ENCODE peak calls at places on chromosomes 4 and X, in six cellular contexts. S is cardiac fibroblast, W is fibroblast of lung, K is glutamatergic neuron, V is suprapubic skin, B is coronary artery. Y is an unnamed sample.

GRCh38 chrX:154462396-154462795 is 4.3 kb downstream of the PLXNA3 start:
- DNase-seq in S (no peak), W (no peak), K (no peak), V (no peak), B (no peak), Y (no peak)

GRCh38 chr4:1582227-1582626 is 101.9 kb downstream of the FAM53A start:
- DNase-seq in S (no peak), W (no peak), K (no peak), V (peak; percentile 74), B (no peak), Y (no peak)

GRCh38 chrX:44343412-44343942 is at the start of gene EFHC2:
- DNase-seq in S (no peak), W (peak; percentile 21), K (peak; percentile 15), V (no peak), B (peak; percentile 73), Y (peak; percentile 7)

GRCh38 chrX:81174286-81174685 is 27.4 kb downstream of the HMGN5 start:
- DNase-seq in S (peak; percentile 62), W (peak; percentile 6), K (no peak), V (no peak), B (no peak), Y (peak; percentile 17)

GRCh38 chr4:126018274-126018673 is 703.5 kb downstream of the FAT4 start:
- DNase-seq in S (no peak), W (no peak), K (no peak), V (no peak), B (no peak), Y (no peak)

GRCh38 chr4:185966549-185966948 is 102.4 kb upstream of the TLR3 start:
- DNase-seq in S (no peak), W (no peak), K (no peak), V (no peak), B (no peak), Y (no peak)

GRCh38 chr4:102524691-102525090 is 23.5 kb downstream of the NFKB1 start:
- DNase-seq in S (no peak), W (no peak), K (no peak), V (no peak), B (no peak), Y (no peak)

GRCh38 chr4:20311863-20312262 is 60.2 kb downstream of the SLIT2 start:
- DNase-seq in S (no peak), W (peak; percentile 59), K (no peak), V (no peak), B (no peak), Y (peak; percentile 28)

GRCh38 chrX:285076-285677 is 4.0 kb downstream of the PLCXD1 start:
- DNase-seq in S (no peak), W (no peak), K (no peak), V (no peak), B (no peak), Y (no peak)

GRCh38 chr4:127509155-127509554 is 123.6 kb upstream of the INTU start:
- DNase-seq in S (peak; percentile 27), W (peak; percentile 41), K (no peak), V (no peak), B (no peak), Y (no peak)

GRCh38 chr4:2261110-2261852 is 628 bp downstream of the MXD4 start:
- DNase-seq in S (peak; percentile 47), W (peak; percentile 33), K (peak; percentile 68), V (peak; percentile 78), B (peak; percentile 77), Y (peak; percentile 61)

GRCh38 chr4:92387459-92388069 is 83.8 kb downstream of the GRID2 start:
- DNase-seq in S (peak; percentile 66), W (peak; percentile 46), K (no peak), V (no peak), B (no peak), Y (peak; percentile 31)

GRCh38 chr4:185096032-185096653 is 46.9 kb upstream of the SLC25A4 start:
- DNase-seq in S (peak; percentile 66), W (peak; percentile 21), K (no peak), V (no peak), B (no peak), Y (peak; percentile 63)

GRCh38 chrX:38000706-38001105 is 5.6 kb upstream of the SYTL5 start:
- DNase-seq in S (no peak), W (no peak), K (no peak), V (no peak), B (no peak), Y (no peak)

GRCh38 chr4:137422666-137423065 is 109.6 kb downstream of the PCDH18 start:
- DNase-seq in S (no peak), W (peak; percentile 7), K (no peak), V (no peak), B (no peak), Y (no peak)

GRCh38 chrX:49106930-49107329 is 16.6 kb downstream of the GPKOW start:
- DNase-seq in S (peak; percentile 62), W (peak; percentile 42), K (peak; percentile 30), V (no peak), B (no peak), Y (no peak)

GRCh38 chr4:85741921-85742591 is 267.1 kb downstream of the ARHGAP24 start:
- DNase-seq in S (no peak), W (no peak), K (peak; percentile 32), V (no peak), B (no peak), Y (no peak)

GRCh38 chr4:140996757-140997156 is 136.5 kb downstream of the RNF150 start:
- DNase-seq in S (peak; percentile 51), W (peak; percentile 98), K (no peak), V (no peak), B (no peak), Y (no peak)

GRCh38 chr4:31175242-31175910 is 455.2 kb downstream of the PCDH7 start:
- DNase-seq in S (peak; percentile 9), W (peak; percentile 60), K (no peak), V (no peak), B (no peak), Y (no peak)

GRCh38 chr4:74362347-74362746 is 2.6 kb upstream of the EREG start:
- DNase-seq in S (peak; percentile 50), W (no peak), K (no peak), V (no peak), B (no peak), Y (no peak)

GRCh38 chr4:95129708-95130343 is 372.1 kb downstream of the BMPR1B start:
- DNase-seq in S (peak; percentile 100), W (peak; percentile 99), K (no peak), V (no peak), B (no peak), Y (no peak)

GRCh38 chr4:83011779-83012630 is 1.4 kb upstream of the LIN54 start:
- DNase-seq in S (peak; percentile 28), W (no peak), K (peak; percentile 49), V (peak; percentile 80), B (peak; percentile 74), Y (peak; percentile 27)

GRCh38 chr4:1981251-1982055 is 27.3 kb downstream of the NELFA start:
- DNase-seq in S (peak; percentile 20), W (no peak), K (peak; percentile 50), V (no peak), B (peak; percentile 62), Y (no peak)

GRCh38 chr4:102541708-102542107 is 40.5 kb downstream of the NFKB1 start:
- DNase-seq in S (no peak), W (no peak), K (peak; percentile 21), V (no peak), B (no peak), Y (no peak)

GRCh38 chr4:90960433-90960832 is 833.2 kb downstream of the CCSER1 start:
- DNase-seq in S (no peak), W (no peak), K (no peak), V (no peak), B (no peak), Y (peak; percentile 8)

GRCh38 chrX:107673933-107674479 is 45.7 kb downstream of the PRPS1 start:
- DNase-seq in S (peak; percentile 95), W (no peak), K (peak; percentile 35), V (peak; percentile 96), B (peak; percentile 95), Y (peak; percentile 88)

GRCh38 chrX:68594769-68595168 is 52.7 kb upstream of the STARD8 start:
- DNase-seq in S (no peak), W (no peak), K (no peak), V (no peak), B (no peak), Y (no peak)

GRCh38 chr4:156113138-156113537 is 159.5 kb upstream of the CTSO start:
- DNase-seq in S (peak; percentile 25), W (peak; percentile 18), K (no peak), V (no peak), B (no peak), Y (peak; percentile 25)
- TF ChIP-seq CTCF in S (no peak), W (no peak), K (no peak), V (no peak), B (no peak), Y (peak; percentile 29)

GRCh38 chrX:73852022-73852421 is 289.0 kb downstream of the CHIC1 start:
- DNase-seq in S (no peak), W (no peak), K (no peak), V (no peak), B (no peak), Y (no peak)

GRCh38 chrX:73850124-73851013 is 287.4 kb downstream of the CHIC1 start:
- DNase-seq in S (peak; percentile 51), W (peak; percentile 46), K (no peak), V (no peak), B (no peak), Y (peak; percentile 50)

GRCh38 chrX:73851014-73852009 is 288.3 kb downstream of the CHIC1 start:
- DNase-seq in S (no peak), W (peak; percentile 95), K (no peak), V (peak; percentile 94), B (peak; percentile 96), Y (peak; percentile 85)

GRCh38 chrX:73859622-73860021 is 296.6 kb downstream of the CHIC1 start:
- DNase-seq in S (no peak), W (no peak), K (no peak), V (no peak), B (no peak), Y (no peak)

GRCh38 chrX:73855546-73855945 is 292.5 kb downstream of the CHIC1 start:
- DNase-seq in S (peak; percentile 67), W (peak; percentile 53), K (peak; percentile 54), V (peak; percentile 77), B (peak; percentile 79), Y (peak; percentile 72)
- TF ChIP-seq CTCF in S (peak; percentile 61), W (peak; percentile 67), K (peak; percentile 42), V (peak; percentile 42), B (peak; percentile 47), Y (peak; percentile 76)

DNA sequence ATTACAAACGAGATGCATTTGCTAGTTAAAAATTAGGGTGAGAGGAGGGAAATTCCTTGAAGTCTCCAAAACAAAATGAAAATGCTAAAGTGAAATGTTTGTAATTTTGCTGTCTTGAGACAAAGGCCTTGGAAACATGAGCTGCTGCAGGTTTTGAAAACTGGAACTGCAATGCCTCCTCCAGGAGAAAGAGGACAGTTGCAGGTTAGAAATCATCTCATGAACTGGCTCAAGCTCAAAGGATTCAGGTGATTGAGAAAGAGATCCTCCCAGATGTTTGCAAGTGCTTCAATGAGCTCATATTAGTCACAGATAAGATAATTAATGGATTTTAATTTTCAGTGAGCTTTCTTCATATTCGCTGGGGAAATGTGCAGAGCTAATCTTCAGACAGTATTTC is 32.4 kb downstream of the SMPX start:
- DNase-seq in S (peak; percentile 63), W (peak; percentile 37), K (no peak), V (no peak), B (no peak), Y (peak; percentile 15)
- TF ChIP-seq CTCF in S (peak; percentile 42), W (peak; percentile 54), K (no peak), V (no peak), B (no peak), Y (peak; percentile 12)

DNA sequence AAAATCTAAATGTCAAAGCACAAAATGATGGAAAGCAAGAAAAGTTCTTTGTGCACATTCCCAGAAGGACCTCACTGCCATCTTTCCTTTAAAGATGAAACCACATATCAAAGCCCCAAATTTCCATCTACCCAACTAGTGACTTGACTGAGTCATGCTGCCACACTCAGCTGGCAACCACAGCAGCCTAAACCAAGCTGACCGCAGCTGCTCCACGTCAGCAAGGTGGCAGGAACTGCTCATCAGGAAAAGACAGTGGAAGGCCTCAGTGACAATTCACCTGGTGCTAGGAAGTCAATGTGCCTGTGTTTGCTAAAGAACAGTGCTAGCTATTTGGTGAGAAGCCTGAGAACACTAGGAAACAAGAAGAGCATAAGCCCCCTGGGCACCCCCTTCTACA is 26.1 kb downstream of the ACOX3 start:
- DNase-seq in S (no peak), W (no peak), K (no peak), V (no peak), B (no peak), Y (no peak)
- TF ChIP-seq CTCF in S (no peak), W (no peak), K (no peak), V (no peak), B (no peak), Y (no peak)